ENCODE peak calls at places on chromosomes 1 and 21, in five cellular contexts. I is activated T-cell treated with anti-CD3 and anti-CD28 coated beads for 1 hour, Y is adrenal gland, U is nephron progenitor cell, L is GM12865. B is an unnamed sample.

GRCh38 chr1:38026592-38027200 is 14.2 kb downstream of the UTP11 start:
- DNase-seq in I (no peak), Y (peak; percentile 75), L (peak; percentile 72), U (peak; percentile 70), B (peak; percentile 46)

GRCh38 chr21:41232055-41232454 is 64.1 kb downstream of the BACE2 start:
- DNase-seq in I (no peak), U (no peak), L (no peak), Y (no peak), B (no peak)

GRCh38 chr1:219523411-219523810 is 89.5 kb downstream of the ZC3H11B start:
- DNase-seq in Y (no peak), L (no peak), I (no peak), U (no peak), B (no peak)

GRCh38 chr1:201481004-201481380 is 12.0 kb upstream of the PHLDA3 start:
- DNase-seq in I (no peak), Y (no peak), L (no peak), U (no peak), B (no peak)

GRCh38 chr1:51306950-51307349 is 23.4 kb downstream of the TTC39A start:
- DNase-seq in L (no peak), I (no peak), U (no peak), Y (no peak), B (no peak)

GRCh38 chr1:117030271-117030877 is 28.8 kb downstream of the CD101 start:
- DNase-seq in U (no peak), L (no peak), Y (no peak), I (no peak), B (no peak)

GRCh38 chr1:167713330-167714081 is 8.3 kb upstream of the MPZL1 start:
- DNase-seq in U (peak; percentile 49), Y (peak; percentile 42), I (no peak), L (peak; percentile 46), B (peak; percentile 63)

GRCh38 chr1:159098596-159098995 is 22.0 kb upstream of the AIM2 start:
- DNase-seq in Y (no peak), U (no peak), I (no peak), L (no peak), B (no peak)

GRCh38 chr1:75035536-75035935 is 98.7 kb upstream of the LHX8 start:
- DNase-seq in U (no peak), I (no peak), Y (no peak), L (no peak), B (no peak)

GRCh38 chr1:233138794-233139544 is 156.6 kb downstream of the PCNX2 start:
- DNase-seq in L (no peak), I (no peak), U (no peak), Y (no peak), B (no peak)

GRCh38 chr1:224769987-224770693 is 154.0 kb downstream of the CNIH3 start:
- DNase-seq in U (no peak), Y (no peak), L (no peak), I (no peak), B (no peak)

GRCh38 chr1:204025917-204026709 is 46.8 kb upstream of the SOX13 start:
- DNase-seq in I (no peak), Y (no peak), L (no peak), U (no peak), B (no peak)

GRCh38 chr1:167455786-167456446 is 62.4 kb downstream of the CD247 start:
- DNase-seq in Y (peak; percentile 26), U (peak; percentile 52), L (peak; percentile 69), I (no peak), B (no peak)

GRCh38 chr21:37319551-37319950 is 47.0 kb upstream of the DYRK1A start:
- DNase-seq in U (no peak), L (no peak), Y (no peak), I (no peak), B (no peak)

GRCh38 chr1:23801338-23801748 is 789 bp upstream of the GALE start:
- DNase-seq in U (no peak), I (no peak), Y (no peak), L (no peak), B (no peak)

GRCh38 chr1:27689423-27690173 is 17.6 kb upstream of the IFI6 start:
- DNase-seq in Y (no peak), I (no peak), L (peak; percentile 84), U (no peak), B (no peak)

GRCh38 chr1:109775408-109775807 is 11.7 kb upstream of the EPS8L3 start:
- DNase-seq in U (no peak), Y (no peak), L (no peak), I (no peak), B (no peak)